ENCODE peak calls at places on chromosomes 7 and 10, in four cellular contexts. M, E, W and K are unnamed samples.

GRCh38 chr7:30870821-30871518 is 40.7 kb upstream of the AQP1 start:
- DNase-seq in M (no peak), E (no peak), W (no peak), K (no peak)

GRCh38 chr7:33539198-33539597 is 366.1 kb upstream of the BMPER start:
- DNase-seq in M (no peak), E (no peak), W (no peak), K (no peak)

GRCh38 chr7:33903770-33904679 is 1.3 kb upstream of the BMPER start:
- DNase-seq in M (peak; percentile 30), E (peak; percentile 59), W (peak; percentile 41), K (no peak)

GRCh38 chr7:45052011-45052410 is 36.8 kb downstream of the NACAD start:
- DNase-seq in M (no peak), E (no peak), W (no peak), K (no peak)

GRCh38 chr7:125504848-125505247 is 575.2 kb upstream of the POT1 start:
- DNase-seq in M (no peak), E (no peak), W (no peak), K (no peak)

GRCh38 chr10:92544296-92544695 is 29.6 kb downstream of the IDE start:
- DNase-seq in M (no peak), E (no peak), W (no peak), K (no peak)

GRCh38 chr7:18896343-18896975 is 221.0 kb downstream of the TWIST1 start:
- DNase-seq in M (no peak), E (no peak), W (no peak), K (no peak)

GRCh38 chr7:137718360-137718759 is 128.4 kb downstream of the DGKI start:
- DNase-seq in M (no peak), E (no peak), W (no peak), K (no peak)

GRCh38 chr7:901388-902154 is 25.2 kb downstream of the GET4 start:
- DNase-seq in M (peak; percentile 96), E (peak; percentile 89), W (peak; percentile 67), K (no peak)

GRCh38 chr10:72567421-72567820 is 58.5 kb downstream of the MICU1 start:
- DNase-seq in M (no peak), E (no peak), W (no peak), K (no peak)

GRCh38 chr7:81135322-81135721 is 216.5 kb upstream of the SEMA3C start:
- DNase-seq in M (no peak), E (no peak), W (no peak), K (no peak)

GRCh38 chr7:100957832-100958421 is 8.6 kb downstream of the MUC3A start:
- DNase-seq in M (no peak), E (no peak), W (no peak), K (no peak)

GRCh38 chr7:157538735-157539134 is 201.9 kb downstream of the DNAJB6 start:
- DNase-seq in M (no peak), E (no peak), W (no peak), K (no peak)

GRCh38 chr7:11373546-11374142 is 400.0 kb downstream of the PHF14 start:
- DNase-seq in M (no peak), E (no peak), W (no peak), K (no peak)

GRCh38 chr10:122374859-122375721 is 582 bp downstream of the PLEKHA1 start:
- DNase-seq in M (peak; percentile 79), E (peak; percentile 66), W (peak; percentile 78), K (peak; percentile 78)

GRCh38 chr10:14468022-14468421 is 137.3 kb upstream of the FRMD4A start:
- DNase-seq in M (no peak), E (peak; percentile 46), W (no peak), K (no peak)

DNA sequence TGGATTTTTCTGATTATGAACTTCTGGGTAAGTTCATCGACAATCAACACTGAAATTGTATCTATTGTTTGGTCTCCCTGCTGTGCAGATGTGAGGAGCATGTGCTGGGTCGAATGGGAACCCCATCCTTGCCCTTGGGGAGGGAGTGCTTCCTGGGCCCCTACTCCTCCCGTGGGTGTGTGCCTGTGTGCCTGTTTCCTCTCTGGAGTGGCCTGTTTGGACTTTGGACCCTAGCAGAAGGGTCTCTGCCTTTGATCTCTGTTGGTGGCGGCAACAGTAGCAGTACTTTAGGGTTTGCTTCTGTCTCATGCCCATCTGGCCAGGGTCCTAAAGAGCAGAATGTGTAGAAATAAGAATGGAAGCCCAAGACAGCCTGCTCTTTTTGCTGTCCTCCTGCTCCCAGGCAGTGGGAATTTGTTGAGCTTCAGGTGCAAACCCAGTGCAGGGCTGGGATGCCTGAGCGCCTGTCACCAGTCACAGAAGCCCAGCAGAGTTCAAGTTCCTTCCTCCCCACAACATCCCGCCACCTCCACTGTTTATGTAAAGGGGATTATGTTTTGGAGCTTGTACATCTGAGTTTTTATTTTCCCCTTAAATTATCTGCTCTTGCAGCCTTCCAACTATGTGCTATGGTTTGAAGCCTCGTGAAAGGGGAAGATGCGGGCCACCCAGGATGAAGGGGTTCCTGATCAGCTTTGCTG is 1.5 kb upstream of the TACR2 start:
- DNase-seq in M (peak; percentile 71), E (no peak), W (no peak), K (no peak)
- TF ChIP-seq CTCF in M (no peak), E (no peak), W (no peak), K (no peak)

GRCh38 chr7:12434012-12434642 is 30.5 kb upstream of the VWDE start:
- DNase-seq in M (no peak), E (no peak), W (no peak), K (no peak)

GRCh38 chr7:12436126-12436525 is 32.5 kb upstream of the VWDE start:
- DNase-seq in M (no peak), E (no peak), W (no peak), K (no peak)

GRCh38 chr7:12440229-12440628 is 36.6 kb upstream of the VWDE start:
- DNase-seq in M (no peak), E (no peak), W (no peak), K (no peak)

GRCh38 chr7:12431886-12432285 is 28.2 kb upstream of the VWDE start:
- DNase-seq in M (no peak), E (peak; percentile 10), W (no peak), K (no peak)

GRCh38 chr7:12436896-12437535 is 33.4 kb upstream of the VWDE start:
- DNase-seq in M (no peak), E (peak; percentile 13), W (no peak), K (no peak)
- TF ChIP-seq CTCF in M (no peak), E (peak; percentile 21), W (no peak), K (no peak)

GRCh38 chr7:147282204-147282603 is 1165.6 kb downstream of the CNTNAP2 start:
- DNase-seq in M (no peak), E (no peak), W (no peak), K (no peak)
- TF ChIP-seq CTCF in M (no peak), E (no peak), W (no peak), K (no peak)

GRCh38 chr10:43390791-43391190 is 18.2 kb downstream of the HNRNPF start:
- DNase-seq in M (no peak), E (peak; percentile 15), W (no peak), K (no peak)
- TF ChIP-seq CTCF in M (no peak), E (peak; percentile 35), W (no peak), K (no peak)

DNA sequence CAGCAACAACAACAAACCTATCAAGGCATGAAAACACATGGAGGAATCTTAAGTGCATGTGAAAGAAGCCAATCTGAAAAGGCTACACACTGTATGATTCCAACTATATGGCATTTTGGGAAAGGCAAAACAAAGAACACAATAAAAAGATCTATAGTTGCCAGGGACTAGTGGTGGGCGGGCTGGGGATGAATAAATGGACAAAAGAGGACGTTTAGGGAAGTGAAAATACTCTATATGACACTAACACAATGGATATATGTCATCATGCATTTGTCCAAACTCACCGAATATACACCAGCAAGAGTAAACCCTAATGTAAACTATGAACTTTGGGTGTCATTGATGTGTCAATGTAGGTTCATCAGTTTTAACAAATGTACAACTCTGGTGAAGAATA is 89.1 kb downstream of the SEMA3E start:
- DNase-seq in M (no peak), E (no peak), W (no peak), K (no peak)
- TF ChIP-seq CTCF in M (no peak), E (no peak), W (no peak), K (no peak)